ENCODE peak calls at places on chromosome 22, in four cellular contexts. R is GM12891, D is HCT116, Z is SK-N-SH. X is an unnamed sample.

GRCh38 chr22:29079218-29079901 is 6.5 kb downstream of the KREMEN1 start:
- DNase-seq in R (no peak), D (no peak), Z (no peak), X (no peak)

GRCh38 chr22:22037740-22038139 is 55.2 kb upstream of the TOP3B start:
- DNase-seq in R (no peak), D (no peak), Z (no peak), X (no peak)

GRCh38 chr22:48803171-48803992 is 1024.3 kb downstream of the BRD1 start:
- DNase-seq in R (no peak), D (no peak), Z (no peak), X (peak; percentile 18)

GRCh38 chr22:44460287-44461082 is 37.5 kb downstream of the RTL6 start:
- DNase-seq in R (no peak), D (no peak), Z (no peak), X (no peak)

GRCh38 chr22:24427500-24428164 is at the start of gene ADORA2A:
- DNase-seq in R (peak; percentile 68), D (no peak), Z (peak; percentile 39), X (peak; percentile 82)

GRCh38 chr22:19941365-19942070 is at the start of the genes COMT and TXNRD2:
- DNase-seq in R (peak; percentile 91), D (no peak), Z (peak; percentile 96), X (peak; percentile 95)

GRCh38 chr22:22748297-22748743 is 103.9 kb downstream of the GGTLC2 start:
- DNase-seq in R (no peak), D (no peak), Z (peak; percentile 44), X (peak; percentile 50)

GRCh38 chr22:48523091-48523490 is 1304.6 kb downstream of the BRD1 start:
- DNase-seq in R (no peak), D (no peak), Z (no peak), X (no peak)

GRCh38 chr22:37970864-37971263 is 13.5 kb downstream of the SOX10 start:
- DNase-seq in R (no peak), D (no peak), Z (no peak), X (no peak)

GRCh38 chr22:22902247-22902962 is 14.8 kb downstream of the IGLL5 start:
- DNase-seq in R (no peak), D (no peak), Z (no peak), X (no peak)

GRCh38 chr22:40416267-40416570 is 45.8 kb downstream of the SGSM3 start:
- DNase-seq in R (no peak), D (no peak), Z (no peak), X (peak; percentile 45)

GRCh38 chr22:20239063-20239950 is 28.8 kb downstream of the RTN4R start:
- DNase-seq in R (no peak), D (no peak), Z (no peak), X (no peak)

GRCh38 chr22:21026783-21027692 is 5.3 kb downstream of the SLC7A4 start:
- DNase-seq in R (no peak), D (no peak), Z (no peak), X (no peak)

GRCh38 chr22:41038732-41039131 is 53.7 kb upstream of the EP300 start:
- DNase-seq in R (no peak), D (no peak), Z (no peak), X (no peak)

GRCh38 chr22:37051629-37052385 is at the start of gene KCTD17:
- DNase-seq in R (peak; percentile 99), D (peak; percentile 24), Z (peak; percentile 99), X (peak; percentile 61)

GRCh38 chr22:23820748-23821211 is 18.0 kb downstream of the DERL3 start:
- DNase-seq in R (no peak), D (no peak), Z (peak; percentile 12), X (no peak)

GRCh38 chr22:19438286-19438685 is 5.9 kb downstream of the MRPL40 start:
- DNase-seq in R (no peak), D (no peak), Z (no peak), X (no peak)

GRCh38 chr22:46854125-46854870 is 91.8 kb downstream of the TBC1D22A start:
- DNase-seq in R (no peak), D (no peak), Z (no peak), X (no peak)
- TF ChIP-seq POLR2AphosphoS5 in R (no peak), D (no peak), Z (no peak), X (peak; percentile 79)

GRCh38 chr22:27100323-27100722 is 442.9 kb downstream of the MIAT start:
- DNase-seq in R (no peak), D (no peak), Z (no peak), X (no peak)

GRCh38 chr22:27101288-27101687 is 443.9 kb downstream of the MIAT start:
- DNase-seq in R (no peak), D (no peak), Z (no peak), X (no peak)

GRCh38 chr22:27099896-27100295 is 442.5 kb downstream of the MIAT start:
- DNase-seq in R (no peak), D (no peak), Z (no peak), X (no peak)

GRCh38 chr22:27097933-27098332 is 440.5 kb downstream of the MIAT start:
- DNase-seq in R (no peak), D (no peak), Z (no peak), X (no peak)

GRCh38 chr22:27100789-27101188 is 443.4 kb downstream of the MIAT start:
- DNase-seq in R (no peak), D (no peak), Z (peak; percentile 76), X (peak; percentile 56)
- TF ChIP-seq POLR2AphosphoS5 in R (no peak), D (no peak), Z (no peak), X (no peak)

DNA sequence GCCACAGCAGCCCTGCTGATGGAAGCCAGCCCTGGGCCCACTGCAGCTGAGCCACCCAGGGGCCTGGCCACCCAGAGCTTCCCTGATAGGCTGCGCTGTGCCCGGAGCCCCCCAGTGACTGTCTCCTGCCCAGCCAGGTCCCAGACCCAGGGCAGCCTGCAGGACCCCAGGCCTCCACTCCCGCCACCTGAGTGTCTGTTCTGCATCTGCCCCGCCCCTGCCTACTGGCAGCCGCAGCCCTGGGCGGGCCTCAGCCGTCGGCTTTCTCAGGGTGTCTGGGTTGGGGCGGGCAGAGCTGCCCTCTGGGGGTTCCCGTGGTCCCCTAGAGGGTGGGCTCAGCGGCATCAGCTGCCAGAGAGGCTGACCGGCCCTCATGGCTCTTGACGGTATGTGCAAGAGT is 12.5 kb upstream of the PIM3 start:
- DNase-seq in R (no peak), D (no peak), Z (no peak), X (no peak)
- TF ChIP-seq POLR2AphosphoS5 in R (no peak), D (no peak), Z (no peak), X (no peak)

GRCh38 chr22:33327348-33327860 is 269.2 kb upstream of the SYN3 start:
- DNase-seq in R (no peak), D (no peak), Z (no peak), X (no peak)

GRCh38 chr22:33330534-33330933 is 272.4 kb upstream of the SYN3 start:
- DNase-seq in R (no peak), D (no peak), Z (no peak), X (no peak)

GRCh38 chr22:33326540-33327295 is 268.5 kb upstream of the SYN3 start:
- DNase-seq in R (no peak), D (no peak), Z (no peak), X (no peak)

GRCh38 chr22:33329398-33329797 is 271.2 kb upstream of the SYN3 start:
- DNase-seq in R (no peak), D (no peak), Z (no peak), X (no peak)

DNA sequence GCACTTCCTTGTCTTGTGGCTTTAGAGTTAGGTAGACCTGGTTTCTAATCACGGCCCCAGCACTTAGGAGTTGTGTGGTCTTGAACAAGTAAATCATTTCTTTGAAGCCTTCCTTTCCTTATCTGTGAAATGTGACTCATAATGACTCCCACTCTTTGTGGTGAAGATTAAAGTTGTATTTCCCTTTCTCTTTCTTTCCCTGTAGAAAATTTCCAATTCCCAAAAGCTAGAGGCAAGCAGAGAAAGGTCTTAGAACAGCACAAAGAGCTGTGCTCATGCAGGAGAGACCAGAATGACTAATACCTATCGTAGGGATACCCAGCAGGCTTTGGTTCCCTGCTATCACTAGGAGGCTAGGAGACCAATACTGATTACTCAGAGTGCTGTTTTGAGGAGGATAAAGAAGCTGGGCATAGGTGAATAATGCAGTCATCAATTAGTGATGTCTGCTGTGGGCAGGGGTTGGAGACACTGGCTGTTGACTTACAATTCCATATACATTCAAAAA is 270.7 kb upstream of the SYN3 start:
- DNase-seq in R (no peak), D (no peak), Z (no peak), X (no peak)
- TF ChIP-seq POLR2AphosphoS5 in R (no peak), D (no peak), Z (no peak), X (no peak)

DNA sequence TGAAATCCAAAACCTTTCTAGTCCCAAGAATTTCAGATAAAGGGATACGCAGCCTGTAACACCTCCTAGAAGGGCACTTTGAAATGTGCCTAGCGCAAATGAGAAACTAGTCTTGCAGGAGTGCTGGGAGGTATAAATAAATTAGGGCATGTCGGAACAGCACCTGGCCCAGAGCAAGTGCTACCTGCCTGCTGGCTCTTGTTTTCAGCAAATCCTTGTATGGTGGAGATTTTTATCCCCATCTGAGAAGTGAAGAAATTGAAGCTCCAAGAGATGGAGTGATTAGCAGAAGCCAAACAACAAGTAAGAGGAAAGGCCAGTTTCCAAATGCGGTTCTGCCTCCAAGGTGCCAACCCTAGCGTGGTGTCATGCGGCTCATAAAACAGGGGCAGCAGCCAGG is 36.7 kb upstream of the TFIP11 start:
- DNase-seq in R (no peak), D (no peak), Z (no peak), X (no peak)
- TF ChIP-seq POLR2AphosphoS5 in R (no peak), D (no peak), Z (no peak), X (no peak)

GRCh38 chr22:45552017-45552411 is 49.3 kb downstream of the FBLN1 start:
- DNase-seq in R (no peak), D (no peak), Z (no peak), X (peak; percentile 74)

GRCh38 chr22:45552580-45553332 is 50.1 kb downstream of the FBLN1 start:
- DNase-seq in R (no peak), D (no peak), Z (peak; percentile 55), X (peak; percentile 59)

GRCh38 chr22:45550416-45550815 is 47.7 kb downstream of the FBLN1 start:
- DNase-seq in R (no peak), D (no peak), Z (no peak), X (no peak)

GRCh38 chr22:45550891-45551290 is 48.2 kb downstream of the FBLN1 start:
- DNase-seq in R (no peak), D (no peak), Z (no peak), X (no peak)

GRCh38 chr22:45551310-45552016 is 48.8 kb downstream of the FBLN1 start:
- DNase-seq in R (no peak), D (no peak), Z (no peak), X (peak; percentile 85)
- TF ChIP-seq POLR2AphosphoS5 in R (no peak), D (no peak), Z (no peak), X (peak; percentile 53)

X was measured in upper lobe of left lung.